ENCODE peak calls at places on chromosomes 5 and 9, in seven cellular contexts. Y is neural crest cell, P is glutamatergic neuron, S is AG04450, E is body of pancreas, R is fibroblast of the aortic adventitia, H is B cell. K is an unnamed sample.

GRCh38 chr5:83474170-83474796 is 2.7 kb downstream of the VCAN start:
- DNase-seq in Y (peak), P (peak), S (peak), E (peak), R (peak), H (peak), K (peak)

GRCh38 chr5:166027582-166027981 is 2263.9 kb upstream of the WWC1 start:
- DNase-seq in Y (no peak), P (no peak), S (no peak), E (no peak), R (no peak), H (no peak), K (no peak)

GRCh38 chr9:114424126-114424525 is 36.3 kb upstream of the AKNA start:
- DNase-seq in Y (no peak), P (no peak), S (no peak), E (no peak), R (no peak), H (no peak), K (no peak)

GRCh38 chr9:86275962-86276361 is 6.4 kb downstream of the ISCA1 start:
- DNase-seq in Y (no peak), P (no peak), S (no peak), E (no peak), R (no peak), H (no peak), K (no peak)

GRCh38 chr5:139652788-139653241 is 4.7 kb downstream of the CXXC5 start:
- DNase-seq in Y (no peak), P (no peak), S (no peak), E (no peak), R (no peak), H (peak), K (no peak)

GRCh38 chr5:157271740-157272271 is 5.9 kb downstream of the CYFIP2 start:
- DNase-seq in Y (no peak), P (no peak), S (no peak), E (peak), R (no peak), H (peak), K (no peak)

GRCh38 chr5:136329791-136330190 is 35.6 kb downstream of the TRPC7 start:
- DNase-seq in Y (no peak), P (no peak), S (no peak), E (no peak), R (no peak), H (no peak), K (no peak)

GRCh38 chr9:118318770-118319443 is 614.7 kb downstream of the TLR4 start:
- DNase-seq in Y (no peak), P (no peak), S (no peak), E (peak), R (no peak), H (no peak), K (no peak)

GRCh38 chr5:108430931-108431608 is 49.2 kb upstream of the FBXL17 start:
- DNase-seq in Y (no peak), P (no peak), S (no peak), E (no peak), R (no peak), H (no peak), K (no peak)

GRCh38 chr5:141430332-141431113 is at the start of gene PCDHGA12:
- DNase-seq in Y (no peak), P (no peak), S (no peak), E (no peak), R (peak), H (peak), K (no peak)

GRCh38 chr9:133003071-133003461 is 24.6 kb downstream of the GFI1B start:
- DNase-seq in Y (no peak), P (no peak), S (no peak), E (no peak), R (no peak), H (no peak), K (no peak)

GRCh38 chr9:87479801-87480201 is 17.9 kb upstream of the DAPK1 start:
- DNase-seq in Y (no peak), P (no peak), S (no peak), E (peak), R (no peak), H (peak), K (no peak)

GRCh38 chr5:179901915-179902762 is 5.6 kb downstream of the TBC1D9B start:
- DNase-seq in Y (no peak), P (no peak), S (no peak), E (no peak), R (no peak), H (no peak), K (no peak)

GRCh38 chr9:134662143-134662876 is 20.7 kb downstream of the COL5A1 start:
- DNase-seq in Y (no peak), P (no peak), S (peak), E (peak), R (peak), H (no peak), K (no peak)

GRCh38 chr5:59799668-59800374 is 93.7 kb downstream of the PDE4D start:
- DNase-seq in Y (peak), P (no peak), S (no peak), E (no peak), R (peak), H (peak), K (peak)

GRCh38 chr9:129686736-129687135 is 21.3 kb downstream of the PRRX2 start:
- DNase-seq in Y (no peak), P (no peak), S (no peak), E (no peak), R (no peak), H (no peak), K (no peak)

GRCh38 chr5:139543423-139543991 is 17.6 kb upstream of the UBE2D2 start:
- DNase-seq in Y (peak), P (peak), S (no peak), E (peak), R (no peak), H (peak), K (peak)

GRCh38 chr5:2750758-2751464 is 566 bp downstream of the IRX2 start:
- DNase-seq in Y (peak), P (peak), S (no peak), E (no peak), R (peak), H (no peak), K (peak)

GRCh38 chr9:136644593-136645342 is 17.9 kb upstream of the EGFL7 start:
- DNase-seq in Y (peak), P (peak), S (no peak), E (no peak), R (no peak), H (peak), K (peak)

GRCh38 chr5:121805931-121806330 is 45.8 kb upstream of the FTMT start:
- DNase-seq in Y (no peak), P (no peak), S (no peak), E (no peak), R (no peak), H (no peak), K (no peak)

GRCh38 chr5:103475629-103476240 is 86.9 kb downstream of the NUDT12 start:
- DNase-seq in Y (no peak), P (no peak), S (no peak), E (no peak), R (peak), H (peak), K (no peak)

GRCh38 chr5:159444441-159445082 is 114.3 kb upstream of the IL12B start:
- DNase-seq in Y (no peak), P (no peak), S (peak), E (no peak), R (peak), H (peak), K (no peak)

GRCh38 chr9:81321551-81321950 is 367.8 kb downstream of the TLE1 start:
- DNase-seq in Y (no peak), P (no peak), S (no peak), E (no peak), R (no peak), H (no peak), K (no peak)

DNA sequence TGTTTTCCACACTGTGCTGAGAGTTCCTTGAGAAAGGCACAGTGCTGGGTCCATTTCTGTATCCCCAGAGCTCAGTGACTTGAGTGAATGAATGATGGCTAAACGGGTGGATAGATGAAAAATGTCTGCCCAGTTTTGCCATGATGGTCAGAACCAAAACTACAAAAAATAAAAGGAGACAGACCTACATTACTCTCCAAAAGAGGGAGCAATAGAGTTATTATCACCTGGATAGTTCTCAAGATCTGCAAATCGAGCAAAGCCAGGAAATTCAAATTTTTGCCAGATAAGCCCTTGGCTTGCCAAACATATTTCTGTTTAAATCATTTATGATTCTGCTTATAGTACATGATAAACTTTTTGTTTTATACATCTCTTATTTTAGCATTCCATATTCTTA is 214.2 kb upstream of the ZNF462 start:
- DNase-seq in Y (no peak), P (no peak), S (no peak), E (no peak), R (peak), H (no peak), K (no peak)
- TF ChIP-seq CTCF in Y (no peak), P (no peak), S (peak), E (peak), R (no peak), H (no peak), K (no peak)

DNA sequence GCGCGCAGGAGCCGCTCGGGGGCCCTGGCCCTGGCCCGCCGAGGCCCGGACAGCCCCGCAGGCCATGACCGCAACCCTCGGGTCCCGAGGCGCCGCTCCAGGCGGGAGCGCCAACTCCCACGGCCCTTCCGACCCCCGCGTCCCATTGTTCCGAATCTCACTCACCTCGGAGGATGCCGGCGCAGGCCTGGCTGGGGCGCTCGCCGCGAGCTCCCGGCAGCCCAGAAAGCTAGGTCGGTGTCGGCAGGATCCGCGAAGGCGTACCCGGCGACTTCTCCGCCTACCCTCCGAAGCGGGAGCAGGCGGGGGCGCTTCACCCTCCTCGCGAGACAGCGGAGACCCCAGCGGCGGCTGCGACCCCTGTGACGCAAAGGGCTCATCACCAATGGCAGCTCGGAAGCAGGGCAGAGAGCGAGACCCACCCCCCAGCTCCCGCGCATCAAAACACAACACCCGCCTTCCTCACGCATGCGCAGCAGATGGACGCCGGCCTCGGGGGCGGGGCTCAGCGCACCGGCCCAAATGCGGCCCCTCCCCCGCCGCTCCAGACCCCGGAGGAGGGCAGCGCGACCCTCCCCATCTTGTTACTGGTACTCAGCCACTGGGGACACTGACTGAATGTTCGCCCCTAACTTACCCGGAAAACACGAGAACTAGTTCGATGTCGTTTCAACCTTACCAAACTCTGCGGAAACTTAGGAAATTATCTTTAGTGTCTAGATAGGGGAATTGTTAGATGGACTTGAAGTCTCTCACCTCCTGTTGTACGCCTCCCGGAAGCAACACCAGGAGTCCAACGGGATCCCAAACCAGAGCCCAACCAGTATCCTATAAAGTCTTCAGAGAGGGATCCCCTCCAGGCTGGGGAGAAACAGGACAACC is 1.3 kb upstream of the SMIM27 start:
- DNase-seq in Y (peak), P (peak), S (peak), E (peak), R (peak), H (peak), K (peak)
- TF ChIP-seq CTCF in Y (peak), P (no peak), S (peak), E (no peak), R (no peak), H (peak), K (no peak)

GRCh38 chr5:126777257-126777973 is 479 bp downstream of the LMNB1 start:
- DNase-seq in Y (no peak), P (peak), S (peak), E (peak), R (peak), H (peak), K (peak)

GRCh38 chr5:126780165-126780827 is 3.4 kb downstream of the LMNB1 start:
- DNase-seq in Y (peak), P (no peak), S (no peak), E (peak), R (peak), H (peak), K (peak)

GRCh38 chr5:126777974-126778674 is 1.2 kb downstream of the LMNB1 start:
- DNase-seq in Y (peak), P (peak), S (peak), E (peak), R (peak), H (peak), K (peak)

GRCh38 chr5:126778675-126779403 is 1.9 kb downstream of the LMNB1 start:
- DNase-seq in Y (no peak), P (no peak), S (no peak), E (no peak), R (no peak), H (no peak), K (no peak)

GRCh38 chr5:126776499-126777256 is at the start of gene LMNB1:
- DNase-seq in Y (peak), P (peak), S (peak), E (peak), R (peak), H (peak), K (peak)
- TF ChIP-seq CTCF in Y (no peak), P (no peak), S (no peak), E (no peak), R (no peak), H (peak), K (no peak)

GRCh38 chr5:91632871-91633270 is 249.8 kb upstream of the ARRDC3 start:
- DNase-seq in Y (no peak), P (no peak), S (no peak), E (no peak), R (no peak), H (no peak), K (no peak)
- TF ChIP-seq CTCF in Y (no peak), P (no peak), S (no peak), E (no peak), R (no peak), H (no peak), K (no peak)

GRCh38 chr5:169979871-169980270 is 424 bp downstream of the INSYN2B start:
- DNase-seq in Y (no peak), P (no peak), S (no peak), E (no peak), R (peak), H (no peak), K (no peak)

GRCh38 chr5:169978744-169979143 is 1.6 kb downstream of the INSYN2B start:
- DNase-seq in Y (no peak), P (no peak), S (no peak), E (no peak), R (peak), H (no peak), K (no peak)

DNA sequence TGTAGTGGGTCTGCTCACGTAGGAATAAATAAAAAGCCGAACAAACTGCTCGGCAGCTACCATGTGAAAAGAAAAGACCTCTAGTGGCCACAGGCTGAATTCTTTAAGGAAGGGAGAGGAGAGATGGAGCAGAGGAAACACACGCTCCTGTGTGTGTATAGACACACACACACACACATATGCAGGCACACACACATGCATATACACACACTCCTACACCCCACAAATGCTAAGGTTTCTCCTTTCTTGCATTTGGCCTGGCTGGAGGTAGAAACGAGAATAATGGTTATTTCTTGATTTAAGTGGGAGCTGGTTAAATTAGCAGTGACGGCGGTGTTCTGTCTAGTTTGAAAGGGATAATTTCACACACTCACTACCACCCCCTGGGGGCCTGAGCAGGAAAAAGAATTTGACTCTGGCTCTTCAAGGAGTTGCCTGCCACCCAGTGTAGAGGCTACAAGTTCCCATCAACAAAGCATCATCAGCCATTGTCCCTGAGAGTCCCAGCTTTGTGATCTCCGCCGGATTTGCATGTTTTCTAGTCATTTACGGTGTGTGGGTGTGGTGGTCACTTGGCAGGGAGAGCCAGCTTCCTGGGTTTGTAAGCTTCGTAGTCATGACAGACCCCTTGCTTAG is at the start of gene INSYN2B:
- DNase-seq in Y (peak), P (peak), S (peak), E (peak), R (peak), H (peak), K (peak)
- TF ChIP-seq CTCF in Y (peak), P (peak), S (peak), E (peak), R (peak), H (peak), K (peak)

K was measured in endothelial cell.